ENCODE peak calls at places on chromosomes 4 and X, in ten cellular contexts. I, P, U, J, V, A, C, N, Z and F are unnamed samples.

GRCh38 chr4:48194986-48195773 is 61.1 kb upstream of the TXK start:
- DNase-seq in I (no peak), P (no peak), U (no peak), J (no peak), V (peak; percentile 12), A (no peak), C (no peak), N (no peak), Z (peak; percentile 72), F (no peak)

GRCh38 chr4:182306792-182307507 is 63.7 kb downstream of the TENM3 start:
- DNase-seq in I (no peak), P (no peak), U (no peak), J (no peak), V (peak; percentile 6), A (no peak), C (no peak), N (no peak), Z (no peak), F (no peak)

GRCh38 chr4:138111462-138112000 is 130.6 kb downstream of the SLC7A11 start:
- DNase-seq in I (no peak), P (no peak), U (no peak), J (no peak), V (peak; percentile 29), A (no peak), C (no peak), N (peak; percentile 62), Z (peak; percentile 74), F (no peak)

GRCh38 chrX:109218761-109219160 is 263.1 kb downstream of the GUCY2F start:
- DNase-seq in I (no peak), P (no peak), U (no peak), J (no peak), V (no peak), A (no peak), C (no peak), N (no peak), Z (no peak), F (no peak)

GRCh38 chr4:138938371-138938699 is 77.2 kb upstream of the NOCT start:
- DNase-seq in I (no peak), P (no peak), U (no peak), J (no peak), V (peak; percentile 65), A (no peak), C (no peak), N (peak; percentile 55), Z (peak; percentile 59), F (no peak)

GRCh38 chrX:94752434-94753169 is 1078.6 kb downstream of the FAM133A start:
- DNase-seq in I (no peak), P (no peak), U (no peak), J (no peak), V (no peak), A (no peak), C (no peak), N (no peak), Z (no peak), F (no peak)

GRCh38 chrX:9231491-9231890 is 197.6 kb upstream of the FAM9B start:
- DNase-seq in I (no peak), P (no peak), U (no peak), J (no peak), V (peak; percentile 33), A (no peak), C (no peak), N (peak; percentile 77), Z (no peak), F (no peak)

GRCh38 chr4:78428996-78429395 is 122.6 kb upstream of the ANXA3 start:
- DNase-seq in I (no peak), P (no peak), U (no peak), J (no peak), V (no peak), A (no peak), C (no peak), N (no peak), Z (no peak), F (no peak)

GRCh38 chrX:48697182-48697727 is 721 bp downstream of the SUV39H1 start:
- DNase-seq in I (no peak), P (no peak), U (no peak), J (no peak), V (no peak), A (no peak), C (no peak), N (no peak), Z (peak; percentile 15), F (no peak)

GRCh38 chrX:20374450-20374849 is 107.7 kb upstream of the RPS6KA3 start:
- DNase-seq in I (no peak), P (no peak), U (no peak), J (no peak), V (no peak), A (no peak), C (no peak), N (no peak), Z (no peak), F (no peak)

GRCh38 chr4:184932343-184932742 is 85.9 kb upstream of the HELT start:
- DNase-seq in I (no peak), P (no peak), U (no peak), J (no peak), V (no peak), A (no peak), C (no peak), N (no peak), Z (no peak), F (no peak)

GRCh38 chr4:174853629-174854028 is 24.6 kb upstream of the GLRA3 start:
- DNase-seq in I (no peak), P (no peak), U (no peak), J (no peak), V (no peak), A (no peak), C (no peak), N (no peak), Z (no peak), F (no peak)

GRCh38 chr4:66556651-66557278 is 886.5 kb upstream of the EPHA5 start:
- DNase-seq in I (no peak), P (no peak), U (no peak), J (no peak), V (no peak), A (no peak), C (no peak), N (no peak), Z (no peak), F (no peak)

GRCh38 chr4:156773648-156774357 is 197.8 kb downstream of the PDGFC start:
- DNase-seq in I (no peak), P (no peak), U (no peak), J (no peak), V (peak; percentile 56), A (no peak), C (no peak), N (peak; percentile 63), Z (no peak), F (no peak)

GRCh38 chr4:8688041-8688907 is 95.7 kb downstream of the CPZ start:
- DNase-seq in I (peak; percentile 13), P (no peak), U (no peak), J (peak; percentile 48), V (peak; percentile 2), A (no peak), C (no peak), N (peak; percentile 8), Z (peak; percentile 4), F (peak; percentile 65)

DNA sequence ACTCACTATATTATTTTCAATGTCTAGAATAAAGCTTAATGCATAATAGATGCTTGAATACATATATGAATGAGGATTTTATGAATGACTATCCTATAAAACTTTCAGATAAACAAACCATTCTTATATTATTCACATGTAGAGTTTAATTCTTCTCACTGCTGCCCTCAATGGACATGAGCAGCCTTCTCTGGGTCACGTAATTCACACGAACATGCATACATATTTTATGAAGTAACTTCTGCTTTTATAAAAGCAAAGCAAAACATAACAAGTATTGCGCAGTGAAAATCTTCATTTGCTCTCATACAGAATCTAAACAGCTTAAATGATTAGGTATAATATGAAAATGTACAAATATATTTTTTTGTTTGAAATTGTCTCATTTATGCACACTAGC is 116.7 kb downstream of the TMA16 start:
- DNase-seq in I (no peak), P (no peak), U (no peak), J (no peak), V (no peak), A (no peak), C (no peak), N (no peak), Z (no peak), F (no peak)
- H3K4me1 ChIP-seq in I (no peaks in the 10 kb centered on the region), P (no peaks in the 10 kb centered on the region), U (no peaks in the 10 kb centered on the region), J (no peaks in the 10 kb centered on the region), V (no peaks in the 10 kb centered on the region), A (no peaks in the 10 kb centered on the region), C (no peaks in the 10 kb centered on the region), N (no peaks in the 10 kb centered on the region), Z (no peaks in the 10 kb centered on the region), F (no peaks in the 10 kb centered on the region)

GRCh38 chr4:40809058-40809457 is 59.3 kb downstream of the NSUN7 start:
- DNase-seq in I (no peak), P (no peak), U (no peak), J (no peak), V (no peak), A (no peak), C (no peak), N (no peak), Z (no peak), F (no peak)
- TF ChIP-seq CTCF in I (no peak), P (no peak), U (no peak), J (no peak), V (no peak), A (no peak), C (no peak), N (no peak), Z (no peak), F (no peak)

DNA sequence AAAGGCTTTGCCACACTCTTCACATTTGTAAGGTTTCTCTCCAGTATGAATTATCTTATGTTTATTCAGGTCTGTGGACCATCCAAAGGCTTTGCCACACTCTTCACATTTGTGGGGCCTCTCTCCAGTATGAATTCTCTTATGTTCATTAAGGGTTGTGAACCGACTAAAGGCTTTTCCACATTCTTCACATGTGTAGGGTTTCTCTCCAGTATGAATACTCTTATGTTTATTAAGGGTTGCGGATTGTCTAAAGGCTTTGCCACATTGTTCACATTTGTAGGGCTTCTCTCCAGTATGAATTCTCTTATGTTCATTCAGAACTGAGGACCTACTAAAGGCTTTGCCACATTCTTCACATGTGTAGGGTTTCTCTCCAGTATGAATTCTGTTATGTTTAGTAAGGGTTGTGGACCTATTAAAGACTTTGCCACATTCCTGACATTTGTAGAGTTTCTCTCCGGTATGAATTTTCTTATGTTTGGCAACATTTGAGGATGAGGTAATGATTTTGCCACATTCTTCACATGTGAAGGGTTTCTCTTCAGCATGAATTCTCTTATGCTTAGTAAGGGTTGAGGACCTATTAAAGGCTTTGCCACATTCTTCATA is 33.7 kb downstream of the ZNF732 start:
- DNase-seq in I (no peak), P (no peak), U (no peak), J (no peak), V (no peak), A (no peak), C (no peak), N (no peak), Z (no peak), F (no peak)
- H3K4me3 ChIP-seq in I (no peak overlapping the region), P (no peak overlapping the region), U (no peak overlapping the region), J (no peak overlapping the region), V (no peak overlapping the region), A (no peak overlapping the region), C (no peak overlapping the region), N (no peak overlapping the region), Z (no peak overlapping the region), F (no peak overlapping the region)

DNA sequence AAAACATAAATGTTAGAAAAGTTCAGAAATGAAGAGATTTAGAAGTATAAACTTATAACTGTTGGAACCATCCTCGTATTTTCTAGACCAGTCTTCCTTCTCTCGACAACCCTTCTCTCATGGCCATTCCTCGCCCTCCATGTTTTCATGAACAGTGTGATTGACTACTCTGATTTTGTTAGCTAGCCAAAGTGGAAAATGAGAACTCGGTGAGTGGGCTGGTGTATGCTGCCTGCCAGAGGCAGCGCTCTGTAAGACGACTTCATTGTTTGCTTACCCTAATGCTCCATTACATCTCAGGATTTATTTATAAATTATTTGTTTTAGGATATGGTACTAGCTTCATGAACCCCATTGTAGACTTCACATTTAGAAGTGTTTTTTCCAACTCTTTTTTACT is 153.0 kb downstream of the CBR4 start:
- DNase-seq in I (no peak), P (no peak), U (no peak), J (no peak), V (peak; percentile 50), A (no peak), C (no peak), N (no peak), Z (no peak), F (no peak)
- H3K4me1 ChIP-seq in I (no peaks in the 10 kb centered on the region), P (peaks cover 3% of the 10 kb centered on the region), U (no peaks in the 10 kb centered on the region), J (peaks cover 84% of the 10 kb centered on the region), V (peaks cover 27% of the 10 kb centered on the region), A (no peaks in the 10 kb centered on the region), C (no peaks in the 10 kb centered on the region), N (no peaks in the 10 kb centered on the region), Z (no peaks in the 10 kb centered on the region), F (peaks cover 41% of the 10 kb centered on the region)